ENCODE peak calls at places on chromosomes 3 and 15, in seven cellular contexts. I is endothelial cell of umbilical vein, T is body of pancreas, W is IMR-90, M is right lobe of liver, V is H1, B is ovary. U is an unnamed sample.

GRCh38 chr15:60563539-60564404 is 84.8 kb upstream of the ICE2 start:
- DNase-seq in I (no peak), T (no peak), W (no peak), M (no peak), V (no peak), B (no peak), U (no peak)

GRCh38 chr15:90000175-90000923 is 775 bp upstream of the ZNF710 start:
- DNase-seq in I (peak; percentile 37), T (peak; percentile 52), W (peak; percentile 15), M (no peak), V (peak; percentile 73), B (peak; percentile 62), U (peak; percentile 65)

GRCh38 chr3:140378571-140379340 is 299.1 kb upstream of the TRIM42 start:
- DNase-seq in I (no peak), T (no peak), W (no peak), M (no peak), V (no peak), B (no peak), U (no peak)

GRCh38 chr15:36301931-36302330 is 277.5 kb upstream of the CDIN1 start:
- DNase-seq in I (no peak), T (no peak), W (no peak), M (no peak), V (no peak), B (no peak), U (no peak)

GRCh38 chr3:11380314-11380713 is 108.1 kb downstream of the ATG7 start:
- DNase-seq in I (peak; percentile 42), T (no peak), W (peak; percentile 31), M (no peak), V (no peak), B (no peak), U (no peak)

GRCh38 chr15:40100133-40100946 is 8.3 kb downstream of the BMF start:
- DNase-seq in I (no peak), T (peak; percentile 80), W (no peak), M (no peak), V (no peak), B (no peak), U (no peak)

GRCh38 chr3:195908439-195909293 is at the start of gene TNK2:
- DNase-seq in I (no peak), T (no peak), W (no peak), M (no peak), V (peak; percentile 75), B (peak; percentile 48), U (peak; percentile 48)

GRCh38 chr3:9169326-9169725 is 80.1 kb downstream of the SRGAP3 start:
- DNase-seq in I (no peak), T (no peak), W (no peak), M (no peak), V (no peak), B (no peak), U (no peak)

GRCh38 chr3:114111060-114111790 is 54.7 kb downstream of the QTRT2 start:
- DNase-seq in I (no peak), T (no peak), W (no peak), M (no peak), V (no peak), B (no peak), U (no peak)

GRCh38 chr3:177484206-177484605 is 286.9 kb upstream of the TBL1XR1 start:
- DNase-seq in I (no peak), T (no peak), W (no peak), M (no peak), V (no peak), B (no peak), U (no peak)

GRCh38 chr3:189148090-189148507 is 23.7 kb upstream of the TPRG1 start:
- DNase-seq in I (peak; percentile 71), T (peak; percentile 58), W (peak; percentile 67), M (peak; percentile 62), V (peak; percentile 79), B (peak; percentile 72), U (peak; percentile 86)

GRCh38 chr15:91855241-91855640 is 1.7 kb downstream of the SLCO3A1 start:
- DNase-seq in I (no peak), T (no peak), W (no peak), M (no peak), V (no peak), B (no peak), U (no peak)

GRCh38 chr3:124451655-124452317 is 278.5 kb upstream of the UMPS start:
- DNase-seq in I (no peak), T (no peak), W (no peak), M (no peak), V (no peak), B (no peak), U (no peak)

GRCh38 chr3:22007376-22007775 is 256.4 kb upstream of the ZNF385D start:
- DNase-seq in I (no peak), T (no peak), W (no peak), M (no peak), V (no peak), B (no peak), U (no peak)

GRCh38 chr3:149586871-149587270 is 71.0 kb downstream of the WWTR1 start:
- DNase-seq in I (peak; percentile 84), T (no peak), W (peak; percentile 79), M (no peak), V (no peak), B (no peak), U (no peak)

GRCh38 chr3:71444861-71445259 is 138.7 kb downstream of the FOXP1 start:
- DNase-seq in I (no peak), T (no peak), W (no peak), M (no peak), V (no peak), B (no peak), U (no peak)

GRCh38 chr15:83559310-83559966 is 94.5 kb upstream of the ADAMTSL3 start:
- DNase-seq in I (peak; percentile 61), T (peak; percentile 61), W (peak; percentile 61), M (peak; percentile 58), V (peak; percentile 74), B (peak; percentile 32), U (no peak)

GRCh38 chr3:64276131-64276530 is 50.9 kb upstream of the PRICKLE2 start:
- DNase-seq in I (no peak), T (no peak), W (no peak), M (no peak), V (no peak), B (no peak), U (no peak)

GRCh38 chr15:52247032-52247431 is 48.6 kb downstream of the MYO5C start:
- DNase-seq in I (no peak), T (no peak), W (peak; percentile 72), M (no peak), V (no peak), B (no peak), U (no peak)

GRCh38 chr3:188133219-188133618 is 20.7 kb upstream of the LPP start:
- DNase-seq in I (no peak), T (no peak), W (peak; percentile 67), M (no peak), V (no peak), B (no peak), U (no peak)

DNA sequence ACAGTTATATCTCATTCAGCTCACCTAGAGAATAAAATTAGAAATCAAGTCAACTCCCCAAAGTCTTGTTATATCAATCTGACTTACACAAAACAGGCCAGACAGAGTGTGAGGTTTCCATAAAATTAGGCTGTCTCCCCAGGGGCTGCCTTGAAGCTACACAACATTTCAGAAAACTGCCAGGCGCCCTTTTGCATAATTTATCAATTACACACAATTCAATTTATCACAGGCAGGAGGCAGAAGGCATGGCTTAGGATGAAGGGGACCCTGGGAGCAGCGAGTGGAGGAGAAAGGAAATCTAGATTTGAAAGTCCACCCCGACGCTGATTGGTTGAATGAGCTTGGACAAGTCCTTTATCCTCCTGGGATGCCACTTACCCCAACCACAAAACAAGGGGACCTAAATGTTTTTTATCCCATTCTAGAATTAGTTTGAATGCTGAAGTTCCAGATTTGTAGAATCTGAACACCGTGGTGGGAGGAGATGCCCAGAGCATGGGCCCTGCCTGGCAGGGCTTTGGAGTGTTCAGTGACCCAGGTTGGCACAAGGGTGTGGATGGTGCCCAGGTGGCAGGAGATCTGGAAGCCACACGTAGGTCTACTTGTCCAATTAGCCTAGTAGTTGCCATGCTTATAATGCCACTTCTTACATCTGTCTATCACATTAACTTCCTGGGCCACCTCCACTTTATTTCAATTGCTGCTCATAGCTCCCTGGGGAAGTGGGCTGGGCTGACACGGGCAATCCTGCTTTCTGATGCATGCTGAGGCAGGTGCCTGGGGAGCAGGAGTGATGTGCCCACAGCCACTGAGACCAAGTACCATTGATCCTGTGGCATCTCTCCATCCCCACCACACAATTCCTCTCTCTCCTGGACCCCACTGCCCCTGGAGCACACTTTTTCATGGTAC is 119.8 kb upstream of the TLE3 start:
- DNase-seq in I (no peak), T (no peak), W (no peak), M (peak; percentile 16), V (no peak), B (no peak), U (no peak)
- H3K27ac ChIP-seq in I (no peak overlapping the region), T (no peak overlapping the region), W (no peak overlapping the region), M (no peak overlapping the region), V (no peak overlapping the region), B (no peak overlapping the region), U (no peak overlapping the region)

GRCh38 chr15:63048986-63049665 is 6.6 kb downstream of the TPM1 start:
- DNase-seq in I (peak; percentile 62), T (peak; percentile 43), W (peak; percentile 66), M (peak; percentile 69), V (peak; percentile 71), B (peak; percentile 61), U (peak; percentile 76)

GRCh38 chr15:63048115-63048985 is 5.8 kb downstream of the TPM1 start:
- DNase-seq in I (peak; percentile 94), T (peak; percentile 94), W (peak; percentile 92), M (peak; percentile 95), V (peak; percentile 98), B (peak; percentile 94), U (peak; percentile 95)

GRCh38 chr15:63047792-63048114 is 5.2 kb downstream of the TPM1 start:
- DNase-seq in I (no peak), T (no peak), W (no peak), M (no peak), V (no peak), B (no peak), U (no peak)

GRCh38 chr15:63045438-63046278 is 3.1 kb downstream of the TPM1 start:
- DNase-seq in I (peak; percentile 49), T (no peak), W (no peak), M (no peak), V (no peak), B (no peak), U (no peak)

GRCh38 chr15:63046927-63047760 is 4.6 kb downstream of the TPM1 start:
- DNase-seq in I (peak; percentile 40), T (no peak), W (no peak), M (no peak), V (no peak), B (no peak), U (no peak)
- TF ChIP-seq POLR2A in I (peak; percentile 44), T (peak; percentile 5), W (no peak), M (no peak), V (peak; percentile 51), B (no peak), U (no peak)

DNA sequence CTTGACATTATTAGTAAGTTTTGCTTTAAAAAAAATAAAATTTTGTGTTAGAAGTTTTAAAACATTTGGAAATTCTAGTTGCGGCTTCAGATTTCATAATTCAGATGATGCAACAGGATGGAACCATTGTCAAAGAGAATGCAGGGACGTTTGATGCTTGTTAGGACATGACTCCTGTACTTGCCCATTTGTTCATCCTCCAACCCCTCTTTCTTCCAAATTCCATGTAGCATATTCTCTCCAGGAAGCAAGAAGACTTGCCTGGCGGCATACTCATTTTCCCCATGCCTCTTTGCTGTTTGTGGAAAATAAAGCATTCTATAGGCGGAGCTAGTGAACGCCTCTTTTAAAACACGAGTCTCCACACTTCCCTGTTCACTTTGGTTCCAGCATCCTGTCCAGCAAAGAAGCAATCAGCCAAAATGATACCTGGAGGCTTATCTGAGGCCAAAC is at the start of gene CSTA:
- DNase-seq in I (no peak), T (no peak), W (no peak), M (no peak), V (no peak), B (no peak), U (no peak)
- H3K4me1 ChIP-seq in I (no peaks in the 10 kb centered on the region), T (peaks cover 15% of the 10 kb centered on the region), W (no peaks in the 10 kb centered on the region), M (no peaks in the 10 kb centered on the region), V (no peaks in the 10 kb centered on the region), B (peaks cover 1% of the 10 kb centered on the region), U (no peaks in the 10 kb centered on the region)

GRCh38 chr15:77016321-77016695 is 21.4 kb downstream of the PSTPIP1 start:
- DNase-seq in I (no peak), T (no peak), W (no peak), M (no peak), V (no peak), B (no peak), U (no peak)
- H3K27ac ChIP-seq in I (no peak overlapping the region), T (no peak overlapping the region), W (no peak overlapping the region), M (no peak overlapping the region), V (no peak overlapping the region), B (no peak overlapping the region), U (no peak overlapping the region)

U was measured in Peyer's patch.